ENCODE peak calls at places on chromosomes 5 and 9, in six cellular contexts. One of them, this sample, is unnamed.
A peak's percentile ranks its signal among the peaks of the same experiment; 100 is the strongest.

GRCh38 chr9:96006961-96007360 is 131.5 kb downstream of the ERCC6L2 start:
- DNase-seq in H1: no peak
- DNase-seq in IMR-90: peak; percentile 84
- DNase-seq in mesenchymal stem cell: peak; percentile 46
- DNase-seq in H9: no peak
- DNase-seq in trophoblast cell: peak; percentile 84
- DNase-seq in this sample: no peak

GRCh38 chr9:112487799-112488345 is 1.2 kb downstream of the KIAA1958 start:
- DNase-seq in H1: no peak
- DNase-seq in IMR-90: no peak
- DNase-seq in mesenchymal stem cell: no peak
- DNase-seq in H9: no peak
- DNase-seq in trophoblast cell: no peak
- DNase-seq in this sample: no peak

GRCh38 chr5:177446184-177447065 is at the start of gene PRR7:
- DNase-seq in H1: no peak
- DNase-seq in mesenchymal stem cell: peak; percentile 67
- DNase-seq in IMR-90: peak; percentile 64
- DNase-seq in H9: peak; percentile 61
- DNase-seq in trophoblast cell: peak; percentile 58
- DNase-seq in this sample: peak; percentile 69

GRCh38 chr9:70044450-70045307 is 1.0 kb downstream of the MAMDC2 start:
- DNase-seq in trophoblast cell: peak; percentile 34
- DNase-seq in H9: peak; percentile 72
- DNase-seq in H1: no peak
- DNase-seq in IMR-90: peak; percentile 63
- DNase-seq in mesenchymal stem cell: peak; percentile 67
- DNase-seq in this sample: peak; percentile 46

GRCh38 chr9:7145361-7146069 is 387.7 kb downstream of the KDM4C start:
- DNase-seq in H9: no peak
- DNase-seq in trophoblast cell: no peak
- DNase-seq in H1: no peak
- DNase-seq in mesenchymal stem cell: peak; percentile 64
- DNase-seq in IMR-90: peak; percentile 66
- DNase-seq in this sample: no peak

GRCh38 chr9:127123239-127123935 is 952 bp upstream of the ANGPTL2 start:
- DNase-seq in mesenchymal stem cell: no peak
- DNase-seq in trophoblast cell: no peak
- DNase-seq in IMR-90: no peak
- DNase-seq in H1: no peak
- DNase-seq in H9: no peak
- DNase-seq in this sample: no peak

GRCh38 chr5:65076251-65076869 is 307.6 kb downstream of the CWC27 start:
- DNase-seq in trophoblast cell: peak; percentile 34
- DNase-seq in IMR-90: peak; percentile 54
- DNase-seq in H1: no peak
- DNase-seq in H9: peak; percentile 64
- DNase-seq in mesenchymal stem cell: peak; percentile 65
- DNase-seq in this sample: no peak

GRCh38 chr5:34676409-34676808 is 20.3 kb downstream of the RAI14 start:
- DNase-seq in trophoblast cell: no peak
- DNase-seq in H9: no peak
- DNase-seq in H1: no peak
- DNase-seq in IMR-90: peak; percentile 50
- DNase-seq in mesenchymal stem cell: no peak
- DNase-seq in this sample: no peak

GRCh38 chr9:110615526-110615925 is 36.0 kb upstream of the SVEP1 start:
- DNase-seq in IMR-90: peak; percentile 72
- DNase-seq in H9: no peak
- DNase-seq in mesenchymal stem cell: no peak
- DNase-seq in H1: no peak
- DNase-seq in trophoblast cell: no peak
- DNase-seq in this sample: no peak

GRCh38 chr5:24102008-24102407 is 542.8 kb downstream of the CDH10 start:
- DNase-seq in H9: no peak
- DNase-seq in H1: no peak
- DNase-seq in mesenchymal stem cell: no peak
- DNase-seq in IMR-90: no peak
- DNase-seq in trophoblast cell: no peak
- DNase-seq in this sample: no peak

GRCh38 chr5:143605403-143606005 is 202.0 kb upstream of the NR3C1 start:
- DNase-seq in IMR-90: peak; percentile 46
- DNase-seq in mesenchymal stem cell: peak; percentile 32
- DNase-seq in trophoblast cell: peak; percentile 35
- DNase-seq in H9: no peak
- DNase-seq in H1: no peak
- DNase-seq in this sample: no peak

GRCh38 chr5:53099546-53099945 is 10.0 kb downstream of the MOCS2 start:
- DNase-seq in H9: no peak
- DNase-seq in H1: no peak
- DNase-seq in IMR-90: peak; percentile 12
- DNase-seq in mesenchymal stem cell: no peak
- DNase-seq in trophoblast cell: no peak
- DNase-seq in this sample: no peak

GRCh38 chr9:97519441-97519970 is 18.0 kb downstream of the TMOD1 start:
- DNase-seq in H1: no peak
- DNase-seq in H9: no peak
- DNase-seq in trophoblast cell: no peak
- DNase-seq in mesenchymal stem cell: no peak
- DNase-seq in IMR-90: no peak
- DNase-seq in this sample: no peak

GRCh38 chr5:143118222-143118621 is 285.3 kb downstream of the NR3C1 start:
- DNase-seq in mesenchymal stem cell: no peak
- DNase-seq in IMR-90: no peak
- DNase-seq in trophoblast cell: peak; percentile 24
- DNase-seq in H1: no peak
- DNase-seq in H9: no peak
- DNase-seq in this sample: no peak

GRCh38 chr5:136123236-136123768 is 9.3 kb upstream of the SMAD5 start:
- DNase-seq in H1: no peak
- DNase-seq in H9: no peak
- DNase-seq in trophoblast cell: no peak
- DNase-seq in IMR-90: peak; percentile 26
- DNase-seq in mesenchymal stem cell: no peak
- DNase-seq in this sample: no peak

GRCh38 chr5:136114406-136115132 is 18.1 kb upstream of the SMAD5 start:
- DNase-seq in IMR-90: no peak
- DNase-seq in mesenchymal stem cell: no peak
- DNase-seq in H9: no peak
- DNase-seq in trophoblast cell: no peak
- DNase-seq in H1: no peak
- DNase-seq in this sample: no peak

GRCh38 chr5:136115183-136115865 is 17.3 kb upstream of the SMAD5 start:
- DNase-seq in trophoblast cell: no peak
- DNase-seq in H9: no peak
- DNase-seq in IMR-90: no peak
- DNase-seq in H1: no peak
- DNase-seq in mesenchymal stem cell: no peak
- DNase-seq in this sample: no peak

GRCh38 chr5:136120529-136120928 is 12.1 kb upstream of the SMAD5 start:
- DNase-seq in trophoblast cell: peak; percentile 20
- DNase-seq in IMR-90: no peak
- DNase-seq in H1: no peak
- DNase-seq in mesenchymal stem cell: no peak
- DNase-seq in H9: no peak
- DNase-seq in this sample: no peak
- H2AFZ ChIP-seq in trophoblast cell: no peak overlapping the region
- H2AFZ ChIP-seq in IMR-90: no peak overlapping the region
- H2AFZ ChIP-seq in H1: no peak overlapping the region
- H2AFZ ChIP-seq in mesenchymal stem cell: no peak overlapping the region
- H2AFZ ChIP-seq in H9: no peak overlapping the region
- H2AFZ ChIP-seq in this sample: no peak overlapping the region

DNA sequence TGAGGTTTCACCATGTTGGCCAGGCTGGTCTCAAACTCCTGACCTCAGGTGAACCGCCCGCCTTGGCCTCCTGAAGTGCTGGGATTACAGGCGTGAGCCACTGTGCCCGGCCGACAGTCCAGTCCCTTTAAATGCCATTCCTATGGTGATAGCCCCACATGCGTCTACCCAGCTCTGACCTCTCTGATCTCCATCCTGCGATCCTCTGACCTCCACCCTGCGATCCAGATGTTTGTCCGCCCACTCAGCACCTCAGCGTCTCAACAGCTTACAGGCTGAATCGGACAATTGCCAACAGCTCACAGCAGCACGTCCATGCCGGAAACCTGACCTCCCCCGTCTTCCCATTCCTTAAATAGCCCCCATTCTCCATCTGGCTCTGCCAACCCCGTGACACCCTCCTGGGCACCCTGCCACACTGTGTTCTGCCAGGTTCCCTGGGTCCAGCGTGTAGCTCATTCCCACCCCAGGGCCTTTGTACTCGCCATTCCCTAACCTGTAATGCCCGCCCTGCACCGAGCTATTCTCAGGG is 44.0 kb upstream of the RNU6ATAC start:
- DNase-seq in mesenchymal stem cell: no peak
- DNase-seq in trophoblast cell: no peak
- DNase-seq in H1: no peak
- DNase-seq in IMR-90: no peak
- DNase-seq in H9: no peak
- DNase-seq in this sample: no peak
- H3K14ac ChIP-seq in mesenchymal stem cell: no peak overlapping the region
- H3K14ac ChIP-seq in trophoblast cell: no peak overlapping the region
- H3K14ac ChIP-seq in H1: no peak overlapping the region
- H3K14ac ChIP-seq in IMR-90: no peak overlapping the region
- H3K14ac ChIP-seq in H9: no peak overlapping the region
- H3K14ac ChIP-seq in this sample: no peak overlapping the region

GRCh38 chr9:106886111-106887046 is 23.4 kb downstream of the ZNF462 start:
- DNase-seq in H1: no peak
- DNase-seq in mesenchymal stem cell: no peak
- DNase-seq in trophoblast cell: no peak
- DNase-seq in IMR-90: peak; percentile 45
- DNase-seq in H9: no peak
- DNase-seq in this sample: no peak
- H3K18ac ChIP-seq in H1: no peak overlapping the region
- H3K18ac ChIP-seq in mesenchymal stem cell: no peak overlapping the region
- H3K18ac ChIP-seq in trophoblast cell: no peak overlapping the region
- H3K18ac ChIP-seq in IMR-90: no peak overlapping the region
- H3K18ac ChIP-seq in H9: no peak overlapping the region
- H3K18ac ChIP-seq in this sample: no peak overlapping the region

DNA sequence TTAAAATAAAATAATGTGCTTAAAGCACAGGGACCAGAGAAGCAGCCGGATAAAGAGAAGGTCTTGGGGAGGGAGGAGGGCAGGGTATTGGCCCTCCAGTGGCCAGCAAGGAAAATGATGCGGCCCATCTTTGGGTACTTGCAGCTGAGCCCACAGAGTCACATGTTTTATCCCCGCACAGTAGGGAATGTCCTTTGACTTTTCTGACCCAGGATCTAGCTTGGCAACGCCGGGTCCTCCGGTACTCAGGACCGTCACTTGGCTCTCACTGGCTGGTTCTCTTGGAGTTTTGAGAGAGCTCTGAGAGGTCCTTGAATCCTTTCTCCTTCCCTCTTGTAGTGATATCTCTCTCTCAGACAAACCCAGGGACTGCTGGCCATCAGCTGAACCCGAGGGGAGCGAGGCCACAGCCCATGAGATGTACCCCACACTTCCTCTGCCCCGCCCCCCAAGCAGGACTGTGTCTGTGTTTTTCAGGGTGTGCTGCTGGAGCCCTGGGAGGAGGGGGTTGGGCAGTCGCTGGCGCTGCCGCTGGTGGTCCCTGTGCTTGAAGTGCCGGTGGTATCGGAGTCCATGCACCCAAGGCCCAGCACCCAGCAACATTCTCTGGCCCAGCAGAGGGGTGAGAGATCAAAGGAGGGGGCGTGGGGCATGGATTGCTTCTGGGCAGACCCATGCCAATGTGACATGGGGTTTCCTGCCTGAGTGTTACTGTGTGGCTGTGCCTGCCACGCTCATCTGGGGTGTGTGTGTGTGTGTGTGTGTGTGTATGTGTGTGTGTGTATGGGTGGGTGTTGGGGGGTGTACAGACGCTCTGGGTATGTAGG is 35.5 kb upstream of the HSPA9 start:
- DNase-seq in H9: peak; percentile 62
- DNase-seq in mesenchymal stem cell: peak; percentile 43
- DNase-seq in trophoblast cell: peak; percentile 6
- DNase-seq in IMR-90: no peak
- DNase-seq in H1: no peak
- DNase-seq in this sample: no peak
- H2AFZ ChIP-seq in H9: no peak overlapping the region
- H2AFZ ChIP-seq in mesenchymal stem cell: no peak overlapping the region
- H2AFZ ChIP-seq in trophoblast cell: peak overlapping the region; percentile 64
- H2AFZ ChIP-seq in IMR-90: peak overlapping the region; percentile 80
- H2AFZ ChIP-seq in H1: peak overlapping the region; percentile 79
- H2AFZ ChIP-seq in this sample: peak overlapping the region; percentile 92

This sample was measured in neuronal stem cell.